ENCODE peak calls at places on chromosomes 16 and 17, in four cellular contexts. One of them, this sample, is unnamed. For H3K4me1, the result is how much of the 10 kb centered on the place peaks cover.

GRCh38 chr16:70432800-70433455 is 6.0 kb downstream of the ST3GAL2 start:
- DNase-seq in GM12878: no peak
- DNase-seq in HCT116: no peak
- DNase-seq in GM23338: no peak
- DNase-seq in this sample: no peak

GRCh38 chr16:54594646-54595381 is 308.2 kb upstream of the IRX3 start:
- DNase-seq in HCT116: no peak
- DNase-seq in GM12878: no peak
- DNase-seq in GM23338: peak
- DNase-seq in this sample: no peak

GRCh38 chr16:27312580-27313421 is 973 bp upstream of the IL4R start:
- DNase-seq in GM23338: no peak
- DNase-seq in HCT116: no peak
- DNase-seq in GM12878: no peak
- DNase-seq in this sample: no peak

GRCh38 chr17:54085020-54085419 is 262.3 kb downstream of the KIF2B start:
- DNase-seq in GM23338: no peak
- DNase-seq in HCT116: no peak
- DNase-seq in GM12878: no peak
- DNase-seq in this sample: no peak

GRCh38 chr17:37322106-37322505 is 53.7 kb upstream of the C17orf78 start:
- DNase-seq in GM23338: no peak
- DNase-seq in HCT116: no peak
- DNase-seq in GM12878: no peak
- DNase-seq in this sample: no peak

GRCh38 chr16:67528222-67528869 is at the start of gene RIPOR1:
- DNase-seq in GM23338: peak
- DNase-seq in GM12878: no peak
- DNase-seq in HCT116: no peak
- DNase-seq in this sample: peak

GRCh38 chr17:1511756-1512321 is 4.6 kb downstream of the INPP5K start:
- DNase-seq in GM23338: no peak
- DNase-seq in GM12878: no peak
- DNase-seq in HCT116: no peak
- DNase-seq in this sample: peak

GRCh38 chr16:24858219-24859041 is 12.7 kb downstream of the SLC5A11 start:
- DNase-seq in HCT116: no peak
- DNase-seq in GM12878: no peak
- DNase-seq in GM23338: peak
- DNase-seq in this sample: peak

GRCh38 chr16:68064791-68065365 is 20.3 kb upstream of the NFATC3 start:
- DNase-seq in GM23338: peak
- DNase-seq in HCT116: peak
- DNase-seq in GM12878: no peak
- DNase-seq in this sample: peak

GRCh38 chr17:64005734-64006167 is 7.6 kb downstream of the PRR29 start:
- DNase-seq in GM12878: no peak
- DNase-seq in HCT116: no peak
- DNase-seq in GM23338: no peak
- DNase-seq in this sample: peak

GRCh38 chr17:15393414-15393813 is 52.0 kb upstream of the TEKT3 start:
- DNase-seq in GM23338: no peak
- DNase-seq in GM12878: no peak
- DNase-seq in HCT116: no peak
- DNase-seq in this sample: no peak

GRCh38 chr16:23026777-23027362 is 122.4 kb downstream of the USP31 start:
- DNase-seq in GM12878: no peak
- DNase-seq in HCT116: no peak
- DNase-seq in GM23338: peak
- DNase-seq in this sample: no peak

GRCh38 chr16:72658888-72659717 is 388.8 kb downstream of the ZFHX3 start:
- DNase-seq in GM23338: no peak
- DNase-seq in HCT116: no peak
- DNase-seq in GM12878: no peak
- DNase-seq in this sample: no peak

GRCh38 chr16:12330977-12331376 is 354.4 kb downstream of the SNX29 start:
- DNase-seq in GM12878: no peak
- DNase-seq in GM23338: no peak
- DNase-seq in HCT116: no peak
- DNase-seq in this sample: no peak

GRCh38 chr16:3960049-3960809 is 79.7 kb upstream of the CREBBP start:
- DNase-seq in HCT116: no peak
- DNase-seq in GM12878: no peak
- DNase-seq in GM23338: no peak
- DNase-seq in this sample: no peak

GRCh38 chr17:44602390-44602789 is 45.1 kb downstream of the FZD2 start:
- DNase-seq in GM12878: no peak
- DNase-seq in GM23338: no peak
- DNase-seq in HCT116: no peak
- DNase-seq in this sample: peak

GRCh38 chr17:50127661-50128361 is 2.1 kb downstream of the SAMD14 start:
- DNase-seq in HCT116: no peak
- DNase-seq in GM23338: peak
- DNase-seq in GM12878: no peak
- DNase-seq in this sample: no peak

GRCh38 chr17:8289103-8289397 is 580 bp downstream of the RANGRF start:
- DNase-seq in HCT116: peak
- DNase-seq in GM23338: peak
- DNase-seq in GM12878: no peak
- DNase-seq in this sample: no peak

DNA sequence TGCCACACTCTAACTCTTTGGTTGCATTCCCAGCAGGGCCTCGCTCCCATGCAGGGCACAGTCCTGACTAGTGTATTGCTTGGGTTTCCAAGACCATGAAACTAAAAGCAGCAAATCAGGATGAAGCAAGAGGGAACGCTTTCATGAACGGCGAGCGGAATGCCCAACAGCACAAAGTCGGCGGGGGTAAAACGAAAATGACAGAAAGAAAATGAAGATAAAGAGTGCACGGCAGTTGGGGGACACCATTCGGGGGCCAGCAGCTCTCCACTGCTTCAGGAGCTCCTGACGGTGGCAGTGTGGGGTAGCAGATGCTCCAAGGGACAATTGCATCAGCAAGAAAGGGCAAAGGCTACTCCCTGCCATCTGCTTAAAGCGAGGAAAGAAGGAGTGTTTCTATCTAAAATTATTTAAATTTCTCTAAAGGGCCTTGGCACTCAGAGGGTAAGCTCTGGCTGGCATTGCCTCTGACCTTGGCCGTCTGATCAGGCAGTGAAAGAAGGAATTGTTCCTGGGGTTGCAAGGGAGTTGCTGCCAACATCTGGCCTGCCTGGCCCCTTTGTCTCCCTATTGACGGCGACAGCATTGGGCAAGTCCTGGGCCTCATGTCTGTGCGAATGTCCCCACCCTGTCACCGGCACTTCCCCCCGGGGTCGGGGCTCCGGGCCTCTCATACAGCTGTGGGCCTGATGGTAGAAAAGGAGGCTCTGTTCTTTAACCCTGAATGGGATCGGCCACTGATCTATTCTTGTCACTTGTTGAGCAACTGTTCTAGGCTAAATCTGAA is 138.2 kb downstream of the CMIP start:
- DNase-seq in GM12878: no peak
- DNase-seq in GM23338: no peak
- DNase-seq in HCT116: no peak
- DNase-seq in this sample: no peak
- H3K4me1 ChIP-seq in GM12878: under half
- H3K4me1 ChIP-seq in GM23338: under half
- H3K4me1 ChIP-seq in HCT116: half or more
- H3K4me1 ChIP-seq in this sample: under half

DNA sequence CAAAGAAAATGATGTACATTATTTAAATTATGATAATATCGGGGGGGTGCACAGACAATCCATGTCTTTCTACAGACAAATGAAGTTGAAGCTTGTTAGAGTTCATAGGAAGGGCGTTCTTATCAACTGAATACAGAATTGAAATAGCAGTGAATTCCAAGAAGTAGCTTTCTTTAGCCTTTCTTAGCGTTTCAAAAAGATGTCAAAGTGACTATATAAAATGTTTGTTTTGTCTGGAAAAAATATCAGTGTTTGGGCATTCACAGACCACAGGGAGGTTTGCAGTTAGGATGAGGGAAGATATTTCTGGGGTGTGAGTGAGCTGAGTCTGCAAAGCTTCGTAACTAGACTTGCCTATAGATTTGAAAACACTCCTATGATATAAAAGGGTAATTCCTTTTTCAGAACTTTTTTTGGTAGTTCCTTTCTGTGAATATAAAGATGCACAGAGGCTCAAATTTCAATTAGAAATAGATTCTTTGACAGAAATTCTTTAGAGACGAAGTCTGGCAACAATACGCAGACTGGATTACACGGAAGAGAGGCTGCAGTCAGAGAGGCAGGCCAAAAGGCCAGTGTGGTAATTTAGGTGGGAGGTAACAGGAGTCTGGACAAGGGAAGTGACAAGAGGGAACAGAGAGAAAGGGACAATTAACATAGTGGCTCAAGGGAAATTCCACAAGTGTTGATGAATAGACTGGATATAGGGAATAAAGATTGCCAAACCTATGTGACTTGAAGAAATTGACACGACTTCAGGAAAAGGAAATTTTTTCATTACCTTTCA is 54.8 kb downstream of the STX8 start:
- DNase-seq in GM23338: no peak
- DNase-seq in HCT116: no peak
- DNase-seq in GM12878: no peak
- DNase-seq in this sample: no peak
- H3K4me1 ChIP-seq in GM23338: under half
- H3K4me1 ChIP-seq in HCT116: under half
- H3K4me1 ChIP-seq in GM12878: under half
- H3K4me1 ChIP-seq in this sample: under half

DNA sequence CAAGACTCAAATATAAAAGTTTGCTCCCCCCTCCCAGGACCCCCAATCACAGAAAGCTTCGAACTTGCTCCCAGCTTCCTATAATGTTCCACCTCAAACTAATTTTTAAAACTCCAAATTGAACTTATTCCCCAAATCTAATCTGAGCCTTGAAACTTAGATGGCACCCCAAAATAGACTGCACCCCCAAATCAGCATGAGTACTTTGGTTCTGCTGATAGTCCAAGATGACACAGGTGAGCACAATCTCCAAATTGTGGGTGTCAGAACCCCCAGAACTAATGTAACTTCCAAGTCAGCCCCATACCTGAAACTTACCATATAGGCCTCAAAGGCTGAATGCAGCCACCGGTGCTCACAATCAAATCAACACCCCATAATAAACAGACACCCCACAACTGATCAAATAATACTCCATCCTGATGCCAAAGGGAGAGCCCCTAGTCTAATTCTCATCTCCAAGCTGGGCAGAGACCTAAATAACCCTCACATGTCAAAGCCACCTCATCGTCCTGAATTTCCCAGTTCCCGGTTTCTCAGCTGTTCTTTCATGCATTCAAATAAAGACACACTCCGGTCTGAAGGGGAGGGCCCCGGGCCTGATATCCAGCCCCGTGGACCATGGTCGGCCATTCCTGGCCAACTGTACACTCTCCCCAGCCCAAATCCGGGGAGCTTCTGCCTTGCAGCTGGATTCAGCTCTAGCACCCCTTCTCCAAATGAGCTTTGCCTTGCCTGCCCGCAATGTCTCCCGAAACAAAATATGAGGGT is 1.8 kb upstream of the BCL6B start:
- DNase-seq in GM23338: no peak
- DNase-seq in HCT116: no peak
- DNase-seq in GM12878: no peak
- DNase-seq in this sample: no peak
- H3K4me1 ChIP-seq in GM23338: under half
- H3K4me1 ChIP-seq in HCT116: under half
- H3K4me1 ChIP-seq in GM12878: under half
- H3K4me1 ChIP-seq in this sample: half or more

GRCh38 chr17:40025991-40026815 is 11.0 kb downstream of the CSF3 start:
- DNase-seq in HCT116: no peak
- DNase-seq in GM12878: no peak
- DNase-seq in GM23338: no peak
- DNase-seq in this sample: no peak
- H3K4me1 ChIP-seq in HCT116: under half
- H3K4me1 ChIP-seq in GM12878: under half
- H3K4me1 ChIP-seq in GM23338: under half
- H3K4me1 ChIP-seq in this sample: half or more

This sample was measured in stomach.